ENCODE peak calls at places on chromosomes 7 and 10, in eight cellular contexts. Q is MM.1S, F is astrocyte of the spinal cord, O is AG10803, P is kidney, M is BJ, U is HL-60, T is fibroblast of mammary gland. V is an unnamed sample.

GRCh38 chr7:50591480-50592438 is 26.6 kb upstream of the DDC start:
- DNase-seq in Q (no peak), F (no peak), O (no peak), P (no peak), M (no peak), U (no peak), T (no peak), V (no peak)

GRCh38 chr10:122236690-122237306 is 34.3 kb upstream of the BTBD16 start:
- DNase-seq in Q (no peak), F (no peak), O (no peak), P (no peak), M (no peak), U (no peak), T (no peak), V (no peak)

GRCh38 chr10:101777857-101778145 is 1.9 kb upstream of the FGF8 start:
- DNase-seq in Q (no peak), F (no peak), O (no peak), P (peak; percentile 58), M (no peak), U (no peak), T (no peak), V (no peak)

GRCh38 chr10:22590115-22590514 is 124.3 kb downstream of the PIP4K2A start:
- DNase-seq in Q (no peak), F (no peak), O (peak; percentile 55), P (no peak), M (no peak), U (no peak), T (peak; percentile 40), V (no peak)

GRCh38 chr7:69656890-69657289 is 58.6 kb downstream of the AUTS2 start:
- DNase-seq in Q (no peak), F (no peak), O (peak; percentile 84), P (no peak), M (peak; percentile 6), U (no peak), T (peak; percentile 88), V (no peak)

GRCh38 chr7:68107968-68108367 is 1111.3 kb downstream of the TYW1 start:
- DNase-seq in Q (peak; percentile 55), F (peak; percentile 29), O (peak; percentile 86), P (no peak), M (no peak), U (no peak), T (no peak), V (no peak)

GRCh38 chr7:47659664-47660462 is 78.0 kb upstream of the TNS3 start:
- DNase-seq in Q (no peak), F (no peak), O (no peak), P (peak; percentile 63), M (no peak), U (no peak), T (no peak), V (no peak)

GRCh38 chr7:34991938-34992840 is 45.1 kb downstream of the DPY19L1 start:
- DNase-seq in Q (no peak), F (peak; percentile 60), O (peak; percentile 14), P (no peak), M (no peak), U (no peak), T (peak; percentile 44), V (no peak)

DNA sequence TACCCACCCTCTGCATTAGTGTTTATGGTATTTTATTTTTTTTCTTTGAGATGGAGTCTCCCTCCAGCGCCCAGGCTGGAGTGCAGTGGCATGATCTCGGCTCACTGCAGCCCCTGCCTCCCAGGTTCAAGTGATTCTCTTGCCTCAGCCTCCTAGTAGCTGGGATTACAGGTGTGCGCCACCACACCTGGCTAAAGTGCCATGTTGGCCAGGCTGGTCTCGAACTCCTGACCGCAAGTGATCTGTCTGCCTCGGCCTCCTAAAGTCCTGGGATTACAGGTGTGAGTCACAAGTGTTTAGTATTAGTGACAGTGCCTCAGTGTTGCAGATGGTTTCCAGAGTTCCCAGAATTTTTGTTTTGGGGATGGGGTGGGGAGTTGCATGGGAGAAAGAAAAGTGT is 120.3 kb downstream of the NPY start:
- DNase-seq in Q (no peak), F (no peak), O (no peak), P (no peak), M (no peak), U (no peak), T (no peak), V (no peak)
- H3K4me3 ChIP-seq in Q (no peak overlapping the region), F (no peak overlapping the region), O (no peak overlapping the region), P (no peak overlapping the region), M (no peak overlapping the region), U (no peak overlapping the region), T (no peak overlapping the region), V (no peak overlapping the region)

GRCh38 chr7:101140746-101141382 is 13.4 kb upstream of the AP1S1 start:
- DNase-seq in Q (no peak), F (no peak), O (no peak), P (no peak), M (no peak), U (no peak), T (no peak), V (no peak)

GRCh38 chr7:101138149-101138870 is 11.4 kb downstream of the SERPINE1 start:
- DNase-seq in Q (peak; percentile 64), F (peak; percentile 97), O (peak; percentile 96), P (peak; percentile 93), M (peak; percentile 83), U (peak; percentile 88), T (peak; percentile 98), V (peak; percentile 97)

GRCh38 chr7:101140339-101140699 is 13.4 kb downstream of the SERPINE1 start:
- DNase-seq in Q (no peak), F (peak; percentile 66), O (no peak), P (no peak), M (no peak), U (no peak), T (peak; percentile 67), V (no peak)

GRCh38 chr7:101134399-101134980 is 7.6 kb downstream of the SERPINE1 start:
- DNase-seq in Q (no peak), F (peak; percentile 63), O (no peak), P (no peak), M (no peak), U (no peak), T (peak; percentile 67), V (no peak)

DNA sequence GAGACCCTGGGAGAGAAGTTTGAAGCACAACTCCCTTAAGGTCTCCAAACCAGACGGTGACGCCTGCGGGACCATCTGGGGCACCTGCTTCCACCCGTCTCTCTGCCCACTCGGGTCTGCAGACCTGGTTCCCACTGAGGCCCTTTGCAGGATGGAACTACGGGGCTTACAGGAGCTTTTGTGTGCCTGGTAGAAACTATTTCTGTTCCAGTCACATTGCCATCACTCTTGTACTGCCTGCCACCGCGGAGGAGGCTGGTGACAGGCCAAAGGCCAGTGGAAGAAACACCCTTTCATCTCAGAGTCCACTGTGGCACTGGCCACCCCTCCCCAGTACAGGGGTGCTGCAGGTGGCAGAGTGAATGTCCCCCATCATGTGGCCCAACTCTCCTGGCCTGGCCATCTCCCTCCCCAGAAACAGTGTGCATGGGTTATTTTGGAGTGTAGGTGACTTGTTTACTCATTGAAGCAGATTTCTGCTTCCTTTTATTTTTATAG is 10.8 kb downstream of the SERPINE1 start:
- DNase-seq in Q (no peak), F (no peak), O (no peak), P (no peak), M (no peak), U (no peak), T (no peak), V (no peak)
- TF ChIP-seq CTCF in Q (no peak), F (no peak), O (no peak), P (no peak), M (no peak), U (no peak), T (no peak), V (no peak)

GRCh38 chr7:101179117-101179779 is 845 bp downstream of the NAT16 start:
- DNase-seq in Q (no peak), F (no peak), O (no peak), P (no peak), M (no peak), U (no peak), T (no peak), V (no peak)

GRCh38 chr7:101185258-101185839 is 5.3 kb upstream of the NAT16 start:
- DNase-seq in Q (no peak), F (peak; percentile 19), O (peak; percentile 49), P (no peak), M (no peak), U (no peak), T (peak; percentile 49), V (no peak)

GRCh38 chr7:101175664-101176063 is 4.4 kb downstream of the NAT16 start:
- DNase-seq in Q (no peak), F (no peak), O (no peak), P (no peak), M (no peak), U (no peak), T (no peak), V (no peak)

GRCh38 chr7:101177644-101178043 is 2.4 kb downstream of the NAT16 start:
- DNase-seq in Q (no peak), F (no peak), O (no peak), P (no peak), M (no peak), U (no peak), T (no peak), V (no peak)

DNA sequence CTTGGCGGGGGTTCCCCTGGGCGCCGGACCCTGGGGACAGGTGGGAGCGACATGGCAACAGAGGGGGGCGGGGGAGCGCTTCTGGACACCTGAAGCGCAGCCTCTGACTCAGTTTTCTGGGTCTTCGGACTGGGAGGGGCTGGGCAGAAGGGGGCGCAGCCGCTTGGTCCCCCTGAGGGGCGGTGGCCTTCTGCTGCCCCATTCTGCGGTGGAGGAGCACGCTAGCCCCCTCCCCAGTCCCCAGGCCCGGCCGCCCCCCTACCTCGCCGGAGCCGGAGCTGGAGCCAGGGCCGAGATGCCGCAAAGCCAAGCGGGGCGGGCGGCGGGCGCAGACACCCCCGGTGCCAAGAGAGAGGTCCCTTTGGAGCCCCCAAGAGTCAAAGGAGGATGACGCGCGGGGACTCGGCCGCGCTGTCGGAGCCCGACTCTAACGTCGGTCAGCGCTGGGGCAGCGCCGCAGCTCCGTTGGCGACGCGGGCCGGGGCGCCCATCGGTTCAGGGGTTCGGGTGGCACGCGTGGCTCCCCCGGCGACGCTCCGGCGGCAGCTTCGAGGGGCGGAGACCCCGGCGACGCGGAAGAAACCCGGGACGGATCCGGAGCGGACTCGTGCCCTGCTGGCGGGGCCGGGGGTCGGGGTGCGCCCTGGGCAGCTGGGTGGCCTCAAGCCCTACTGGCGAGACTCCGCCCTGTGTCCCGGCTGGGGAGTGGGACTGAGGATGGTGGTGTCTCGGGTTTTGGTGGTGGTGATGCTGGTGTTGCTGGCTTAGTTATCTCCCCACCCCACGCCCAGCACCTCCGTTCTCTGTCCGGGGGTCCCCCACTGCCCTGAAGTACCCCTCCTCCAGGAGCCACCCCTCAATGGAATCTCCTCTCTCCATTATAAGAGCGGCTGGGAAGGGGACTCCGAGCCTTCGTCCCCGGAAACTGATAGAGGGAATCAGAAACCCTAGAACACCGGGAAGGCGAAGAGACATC is at the start of gene NAT16:
- DNase-seq in Q (no peak), F (no peak), O (no peak), P (no peak), M (no peak), U (no peak), T (no peak), V (no peak)
- H3K4me3 ChIP-seq in Q (no peak within 1 kb of the TSS), F (no peak within 1 kb of the TSS), O (no peak within 1 kb of the TSS), P (no peak within 1 kb of the TSS), M (no peak within 1 kb of the TSS), U (no peak within 1 kb of the TSS), T (no peak within 1 kb of the TSS), V (no peak within 1 kb of the TSS)

GRCh38 chr7:41007351-41007751 is 695.5 kb downstream of the INHBA start:
- DNase-seq in Q (no peak), F (peak; percentile 42), O (peak; percentile 60), P (no peak), M (no peak), U (no peak), T (no peak), V (no peak)

GRCh38 chr7:41006591-41006990 is 696.3 kb downstream of the INHBA start:
- DNase-seq in Q (no peak), F (peak; percentile 48), O (peak; percentile 59), P (no peak), M (no peak), U (no peak), T (peak; percentile 70), V (no peak)

GRCh38 chr7:41013117-41013516 is 689.8 kb downstream of the INHBA start:
- DNase-seq in Q (no peak), F (no peak), O (no peak), P (no peak), M (no peak), U (no peak), T (no peak), V (no peak)

GRCh38 chr7:41010967-41011366 is 691.9 kb downstream of the INHBA start:
- DNase-seq in Q (no peak), F (no peak), O (peak; percentile 76), P (no peak), M (no peak), U (no peak), T (peak; percentile 64), V (no peak)

DNA sequence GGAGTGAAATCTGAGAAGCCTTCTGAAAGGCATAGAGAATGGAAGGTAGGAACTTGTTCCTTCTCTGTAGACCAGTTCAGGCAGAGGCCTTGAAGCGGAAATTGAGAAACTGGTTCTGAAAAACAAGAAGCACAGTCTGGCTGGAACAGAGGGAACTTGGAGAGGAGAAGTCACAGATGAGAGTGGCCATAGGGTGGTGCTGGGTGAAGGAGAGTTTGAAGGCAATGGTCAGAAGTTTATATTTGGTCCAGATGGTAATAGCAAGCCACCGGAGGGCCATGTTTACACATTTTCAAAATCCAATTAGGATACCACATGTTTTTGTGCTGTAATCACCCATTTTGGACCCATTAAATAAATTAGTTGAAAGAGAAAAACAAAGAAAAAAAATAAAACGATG is 692.5 kb downstream of the INHBA start:
- DNase-seq in Q (no peak), F (no peak), O (peak; percentile 81), P (no peak), M (peak; percentile 61), U (no peak), T (peak; percentile 49), V (no peak)
- TF ChIP-seq CTCF in Q (no peak), F (no peak), O (peak; percentile 33), P (no peak), M (peak; percentile 24), U (no peak), T (peak; percentile 5), V (no peak)

V was measured in HFF-Myc.